ENCODE peak calls at places on chromosomes 7 and 10, in six cellular contexts. D is HCT116, T is testis, P is breast epithelium, M is prostate gland, R is K562. B is an unnamed sample. For H3K27me3, the result is how much of the 10 kb centered on the place peaks cover.

GRCh38 chr10:131089150-131089549 is 222.4 kb downstream of the TCERG1L start:
- DNase-seq in M (no peak), D (no peak), T (no peak), R (no peak), P (no peak), B (no peak)

GRCh38 chr10:13587367-13587766 is 602 bp downstream of the PRPF18 start:
- DNase-seq in M (no peak), D (no peak), P (no peak), T (peak), R (peak), B (no peak)

GRCh38 chr7:34550996-34551395 is 107.0 kb upstream of the NPSR1 start:
- DNase-seq in T (no peak), P (no peak), R (no peak), D (no peak), M (no peak), B (no peak)

GRCh38 chr7:47478017-47478344 is 103.9 kb downstream of the TNS3 start:
- DNase-seq in D (no peak), R (no peak), M (no peak), P (no peak), T (peak), B (no peak)

GRCh38 chr10:3935141-3935540 is 150.1 kb upstream of the KLF6 start:
- DNase-seq in T (peak), P (peak), M (peak), R (no peak), D (no peak), B (no peak)

GRCh38 chr7:152893801-152894294 is 134.3 kb downstream of the ACTR3B start:
- DNase-seq in M (no peak), P (no peak), R (no peak), D (no peak), T (no peak), B (no peak)

GRCh38 chr7:111883241-111883640 is 320.9 kb upstream of the IMMP2L start:
- DNase-seq in R (no peak), P (no peak), M (no peak), T (no peak), D (no peak), B (no peak)

GRCh38 chr7:34675749-34676374 is 17.8 kb downstream of the NPSR1 start:
- DNase-seq in D (peak), T (peak), R (peak), M (no peak), P (no peak), B (no peak)

GRCh38 chr10:21648040-21648439 is 114.0 kb downstream of the MLLT10 start:
- DNase-seq in M (no peak), R (no peak), T (no peak), D (no peak), P (no peak), B (no peak)

GRCh38 chr10:68167271-68167670 is 58.0 kb downstream of the MYPN start:
- DNase-seq in M (no peak), P (no peak), R (no peak), T (no peak), D (no peak), B (no peak)

GRCh38 chr7:116572036-116572435 is 47.2 kb downstream of the CAV1 start:
- DNase-seq in D (no peak), R (no peak), T (no peak), P (no peak), M (no peak), B (no peak)

GRCh38 chr10:128572696-128573095 is 446.5 kb upstream of the MKI67 start:
- DNase-seq in D (no peak), R (no peak), P (no peak), T (no peak), M (no peak), B (no peak)

GRCh38 chr10:126867567-126868365 is 37.5 kb upstream of the DOCK1 start:
- DNase-seq in D (no peak), M (no peak), P (no peak), R (no peak), T (no peak), B (no peak)

GRCh38 chr7:114889646-114890285 is 32.1 kb upstream of the MDFIC start:
- DNase-seq in T (no peak), R (no peak), P (no peak), D (peak), M (no peak), B (no peak)

GRCh38 chr10:102804382-102804781 is 32.8 kb downstream of the CYP17A1 start:
- DNase-seq in R (no peak), D (no peak), T (no peak), M (no peak), P (no peak), B (no peak)

GRCh38 chr10:94002156-94002555 is 8.4 kb downstream of the PLCE1 start:
- DNase-seq in P (no peak), R (no peak), D (no peak), M (no peak), T (no peak), B (no peak)

GRCh38 chr10:14837756-14838581 is at the start of the genes CDNF, HSPA14 and MSANTD7:
- DNase-seq in R (peak), M (peak), T (peak), P (peak), D (peak), B (peak)

GRCh38 chr10:79405221-79405994 is 40.0 kb downstream of the ZCCHC24 start:
- DNase-seq in R (no peak), D (no peak), P (no peak), T (no peak), M (no peak), B (no peak)

GRCh38 chr7:96837583-96837982 is 127.9 kb upstream of the SEM1 start:
- DNase-seq in M (no peak), T (no peak), P (no peak), D (no peak), R (no peak), B (no peak)

GRCh38 chr10:103543617-103544525 is 50.4 kb downstream of the NEURL1 start:
- DNase-seq in P (no peak), T (no peak), D (no peak), R (no peak), M (no peak), B (peak)

GRCh38 chr7:42722726-42723125 is 189.1 kb downstream of the C7orf25 start:
- DNase-seq in T (no peak), P (no peak), D (no peak), R (no peak), M (no peak), B (no peak)

GRCh38 chr7:53350241-53350640 is 314.8 kb downstream of the POM121L12 start:
- DNase-seq in D (no peak), P (no peak), M (no peak), R (peak), T (peak), B (no peak)

GRCh38 chr10:79149345-79149661 is 80.5 kb downstream of the ZMIZ1 start:
- DNase-seq in P (no peak), M (no peak), D (no peak), T (no peak), R (no peak), B (no peak)

GRCh38 chr7:149126662-149127321 is 668 bp upstream of the ZNF425 start:
- DNase-seq in P (no peak), M (peak), T (peak), R (peak), D (no peak), B (no peak)

DNA sequence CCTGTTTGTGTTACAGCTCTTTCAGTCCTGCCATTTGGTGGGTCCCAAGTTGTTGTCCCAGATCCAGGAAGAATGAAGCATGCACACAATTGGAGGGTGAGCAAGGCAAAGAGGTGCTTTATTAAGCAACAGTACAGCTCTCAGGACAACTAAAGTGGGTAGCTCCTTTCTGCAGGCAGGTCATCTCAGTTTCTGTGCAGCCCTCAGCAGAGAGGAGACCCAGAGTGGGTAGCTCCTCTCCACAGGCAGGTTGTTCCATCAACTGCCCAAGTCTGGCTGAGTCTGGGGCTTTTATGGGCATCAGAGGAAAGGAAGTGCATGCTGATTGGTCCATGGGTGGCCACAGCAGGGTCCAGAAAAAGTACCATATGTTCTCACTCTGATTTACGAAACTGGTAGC is 624.5 kb downstream of the LRMDA start:
- DNase-seq in M (no peak), P (no peak), T (no peak), R (no peak), D (no peak), B (no peak)
- H3K27me3 ChIP-seq in M (under half), P (under half), T (under half), R (under half), D (under half), B (under half)

DNA sequence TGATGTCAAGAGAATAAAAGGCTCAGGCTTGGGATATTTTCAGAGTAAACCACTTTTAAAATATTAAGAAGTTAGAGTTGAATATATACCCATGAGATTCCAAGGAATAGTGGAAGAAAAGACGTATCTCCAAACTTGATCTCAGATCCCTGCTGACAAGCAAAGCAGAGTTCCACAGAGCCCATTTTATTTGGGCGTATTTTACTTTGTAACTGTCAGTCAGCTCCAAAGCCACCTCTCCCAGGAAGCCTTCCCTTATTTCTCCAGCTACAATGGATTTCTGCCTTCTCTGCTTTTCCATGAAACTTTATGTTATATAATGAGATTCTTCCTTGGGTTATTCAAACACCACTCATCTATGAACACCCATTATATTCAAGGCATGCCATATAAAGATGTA is 295.7 kb downstream of the FZD1 start:
- DNase-seq in T (no peak), D (no peak), R (no peak), P (no peak), M (no peak), B (no peak)
- TF ChIP-seq POLR2A in T (no peak), D (no peak), R (no peak), P (no peak), M (no peak), B (no peak)

GRCh38 chr7:142501434-142501833 is 243.6 kb upstream of the PRSS58 start:
- DNase-seq in D (no peak), R (no peak), P (no peak), M (no peak), T (no peak), B (no peak)
- H3K27me3 ChIP-seq in D (under half), R (under half), P (under half), M (under half), T (under half), B (under half)

DNA sequence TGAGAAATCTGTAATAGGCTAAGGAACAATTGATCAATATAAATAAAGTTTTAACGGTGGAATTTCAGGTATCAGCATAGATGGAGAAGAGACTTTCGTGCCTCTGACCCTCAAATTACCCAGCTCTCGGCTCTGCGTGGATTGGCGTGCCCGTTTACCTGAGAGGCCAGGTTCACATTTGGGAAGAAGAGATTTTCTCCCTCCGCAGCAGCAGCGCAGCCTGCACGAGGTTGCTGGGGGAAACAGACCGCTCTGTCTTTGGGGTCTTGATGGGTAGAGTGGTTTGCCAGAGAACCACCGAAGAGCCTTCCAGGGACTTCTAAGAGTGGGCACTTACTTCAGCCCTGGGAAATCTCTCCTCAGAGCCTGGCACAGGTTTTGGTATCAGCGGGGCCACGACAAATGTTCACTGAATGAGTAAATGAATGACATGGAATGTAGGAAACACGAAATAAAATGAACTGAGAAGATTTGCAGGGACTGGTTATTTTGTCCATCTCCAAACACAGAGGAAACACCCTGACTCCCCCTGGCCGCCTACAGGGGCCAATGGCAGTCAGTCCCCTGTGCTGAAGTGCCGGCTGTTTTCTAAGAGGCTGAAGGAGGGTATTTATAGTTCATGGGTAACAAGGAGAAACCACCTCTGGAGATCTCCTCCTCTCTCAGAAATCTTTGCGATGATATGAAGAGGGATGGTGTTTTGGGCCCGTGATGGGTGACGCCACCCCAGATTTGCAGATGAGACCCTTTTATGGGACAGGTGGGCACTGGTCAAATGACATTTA is 338.5 kb downstream of the ADARB2 start:
- DNase-seq in M (no peak), T (peak), D (no peak), R (no peak), P (no peak), B (peak)
- TF ChIP-seq POLR2A in M (no peak), T (no peak), D (no peak), R (no peak), P (no peak), B (no peak)

GRCh38 chr7:92847305-92847704 is 10.9 kb upstream of the CDK6 start:
- DNase-seq in D (no peak), P (no peak), R (no peak), M (no peak), T (no peak), B (no peak)
- H3K27me3 ChIP-seq in D (under half), P (under half), R (under half), M (under half), T (under half), B (under half)

DNA sequence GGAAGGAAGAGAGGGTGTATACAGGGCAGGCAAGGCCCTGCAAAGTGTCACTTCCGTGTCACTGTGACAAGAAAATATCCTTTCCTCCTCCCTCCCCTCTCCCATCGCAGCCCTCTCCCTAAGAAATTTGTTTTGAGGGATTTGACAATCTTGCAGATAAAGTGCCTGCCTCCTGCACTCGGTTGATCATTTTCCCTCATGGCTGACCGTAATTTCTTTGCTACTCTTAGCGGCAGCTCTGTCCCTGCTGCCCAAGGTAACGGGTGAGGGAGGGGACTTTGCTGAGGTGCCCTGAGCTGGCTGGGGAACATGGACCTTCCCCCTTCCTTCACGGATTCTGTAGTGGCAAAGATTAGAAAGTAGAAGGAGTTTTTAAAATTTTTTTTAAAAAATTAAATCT is 179.1 kb downstream of the TCF7L2 start:
- DNase-seq in T (no peak), M (no peak), P (no peak), D (no peak), R (no peak), B (no peak)
- TF ChIP-seq POLR2A in T (no peak), M (no peak), P (no peak), D (no peak), R (no peak), B (no peak)

GRCh38 chr10:100645111-100645510 is 100.3 kb upstream of the PAX2 start:
- DNase-seq in M (no peak), R (no peak), T (no peak), P (no peak), D (no peak), B (no peak)
- H3K27me3 ChIP-seq in M (under half), R (under half), T (under half), P (under half), D (under half), B (under half)

GRCh38 chr10:17647316-17647715 is 3.4 kb downstream of the STAM start:
- DNase-seq in P (no peak), M (no peak), T (no peak), D (no peak), R (no peak), B (no peak)

GRCh38 chr10:17644485-17644964 is 574 bp downstream of the STAM start:
- DNase-seq in P (no peak), R (peak), M (no peak), T (peak), D (no peak), B (no peak)

GRCh38 chr10:17645591-17646345 is 1.8 kb downstream of the STAM start:
- DNase-seq in M (no peak), P (no peak), T (no peak), D (no peak), R (no peak), B (no peak)

GRCh38 chr10:17643339-17643754 is 604 bp upstream of the STAM start:
- DNase-seq in R (peak), M (peak), D (no peak), T (no peak), P (peak), B (peak)

GRCh38 chr10:17643755-17644484 is at the start of gene STAM:
- DNase-seq in R (peak), D (peak), T (peak), M (peak), P (peak), B (peak)
- TF ChIP-seq POLR2A in R (peak), D (peak), T (no peak), M (peak), P (no peak), B (no peak)

DNA sequence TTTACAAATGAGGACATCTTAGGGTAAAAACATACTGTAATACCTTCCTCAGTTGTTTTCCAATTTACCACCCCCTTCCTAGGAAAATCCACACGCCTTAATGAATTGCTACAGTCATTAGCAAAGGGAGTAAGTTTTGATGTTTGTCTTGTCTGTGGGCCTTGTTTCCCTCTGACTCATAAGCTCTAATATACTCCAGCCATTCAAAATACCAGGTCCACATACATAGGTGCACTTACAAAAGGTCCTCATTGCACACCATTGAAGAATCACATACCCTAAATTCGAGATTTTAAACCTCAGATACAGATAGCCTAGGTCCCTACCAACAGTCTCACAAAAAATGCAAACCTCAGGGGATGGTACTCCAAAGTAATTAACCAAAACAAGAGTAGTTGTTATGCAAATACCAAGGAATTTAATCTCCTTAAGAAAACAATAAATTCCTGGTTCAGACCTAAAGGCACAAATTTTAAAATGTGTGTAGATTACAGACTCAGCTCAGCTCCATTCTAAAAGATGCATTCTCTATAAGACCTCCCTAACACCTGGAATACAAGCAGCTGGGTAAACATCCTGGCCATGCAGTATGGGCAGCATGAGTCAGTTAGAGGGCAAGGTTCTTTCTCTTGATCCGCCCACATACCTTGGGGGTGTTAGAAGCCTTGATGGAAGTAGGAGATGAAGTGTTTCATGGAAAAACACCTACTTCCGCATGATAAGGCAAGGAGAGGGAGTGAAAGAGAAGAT is 3.0 kb upstream of the LIPK start:
- DNase-seq in T (no peak), P (no peak), R (no peak), M (no peak), D (peak), B (no peak)
- H3K27me3 ChIP-seq in T (under half), P (under half), R (under half), M (under half), D (under half), B (under half)

GRCh38 chr10:37234692-37235091 is 109.3 kb downstream of the ANKRD30A start:
- DNase-seq in M (no peak), P (no peak), T (no peak), R (no peak), D (no peak), B (no peak)
- TF ChIP-seq POLR2A in M (no peak), P (no peak), T (no peak), R (no peak), D (no peak), B (no peak)

B was measured in vagina.